ENCODE peak calls at places on chromosomes 12 and 14, in four cellular contexts. E is HFF-Myc; A is stimulated activated CD8-positive, alpha-beta memory T cell treated with anti-CD3 and anti-CD28 coated beads, Interleukin-12 subunit alpha, Interleukin-12 subunit beta, amount 100 ng/mL, for 4 hours; P is COR-L47. J is an unnamed sample.

GRCh38 chr12:57837779-57838562 is 8.6 kb downstream of the CTDSP2 start:
- DNase-seq in E (peak), A (no peak), P (no peak), J (no peak)

GRCh38 chr12:24415934-24416333 is 466.5 kb upstream of the SOX5 start:
- DNase-seq in E (no peak), A (no peak), P (no peak), J (no peak)

GRCh38 chr12:115229517-115229916 is 545.5 kb upstream of the TBX3 start:
- DNase-seq in E (no peak), A (no peak), P (no peak), J (no peak)

GRCh38 chr12:75260316-75260715 is 50.7 kb upstream of the KCNC2 start:
- DNase-seq in E (no peak), A (no peak), P (no peak), J (no peak)

GRCh38 chr12:85835417-85835809 is 796 bp downstream of the RASSF9 start:
- DNase-seq in E (no peak), A (no peak), P (no peak), J (no peak)

GRCh38 chr12:71947645-71948105 is 9.0 kb downstream of the TPH2 start:
- DNase-seq in E (no peak), A (no peak), P (peak), J (no peak)

GRCh38 chr12:66190519-66191406 is 1.7 kb downstream of the IRAK3 start:
- DNase-seq in E (peak), A (no peak), P (no peak), J (no peak)

GRCh38 chr14:103623883-103624482 is 5.0 kb upstream of the KLC1 start:
- DNase-seq in E (no peak), A (no peak), P (no peak), J (no peak)

GRCh38 chr14:33914676-33915516 is 36.0 kb downstream of the EGLN3 start:
- DNase-seq in E (peak), A (no peak), P (no peak), J (no peak)

GRCh38 chr14:52778702-52779101 is 12.7 kb downstream of the GNPNAT1 start:
- DNase-seq in E (no peak), A (no peak), P (no peak), J (no peak)

GRCh38 chr12:2338381-2338780 is 285.6 kb downstream of the CACNA1C start:
- DNase-seq in E (no peak), A (no peak), P (no peak), J (no peak)

GRCh38 chr12:48080821-48081220 is 25.1 kb downstream of the SENP1 start:
- DNase-seq in E (no peak), A (no peak), P (no peak), J (no peak)

GRCh38 chr14:75144944-75145343 is 18.1 kb upstream of the NEK9 start:
- DNase-seq in E (no peak), A (no peak), P (no peak), J (no peak)

GRCh38 chr14:102914474-102915291 is 7.8 kb upstream of the AMN start:
- DNase-seq in E (no peak), A (no peak), P (no peak), J (no peak)

GRCh38 chr14:35366048-35366428 is 38.5 kb downstream of the NFKBIA start:
- DNase-seq in E (no peak), A (no peak), P (no peak), J (no peak)

GRCh38 chr12:119036878-119037493 is 55.6 kb downstream of the SRRM4 start:
- DNase-seq in E (no peak), A (no peak), P (peak), J (no peak)

GRCh38 chr12:93943766-93944165 is 204.6 kb upstream of the PLXNC1 start:
- DNase-seq in E (no peak), A (no peak), P (no peak), J (no peak)

GRCh38 chr14:94738786-94739185 is 31.1 kb downstream of the GSC start:
- DNase-seq in E (no peak), A (no peak), P (no peak), J (no peak)

GRCh38 chr12:109752117-109753053 is 38.8 kb downstream of the FAM222A start:
- DNase-seq in E (no peak), A (no peak), P (no peak), J (no peak)

GRCh38 chr14:83184531-83184930 is 1650.9 kb upstream of the SEL1L start:
- DNase-seq in E (no peak), A (no peak), P (no peak), J (no peak)

GRCh38 chr12:132321321-132322118 is 7.9 kb downstream of the GALNT9 start:
- DNase-seq in E (no peak), A (no peak), P (no peak), J (no peak)

GRCh38 chr12:121512561-121512960 is 68.3 kb downstream of the KDM2B start:
- DNase-seq in E (no peak), A (no peak), P (no peak), J (no peak)

GRCh38 chr12:112875608-112876007 is 31.2 kb upstream of the OAS1 start:
- DNase-seq in E (no peak), A (no peak), P (no peak), J (no peak)

GRCh38 chr12:122449317-122449716 is 26.8 kb upstream of the CLIP1 start:
- DNase-seq in E (peak), A (no peak), P (no peak), J (no peak)

GRCh38 chr12:75437564-75437963 is 43.0 kb upstream of the GLIPR1 start:
- DNase-seq in E (no peak), A (no peak), P (no peak), J (no peak)

GRCh38 chr12:77202457-77203060 is 137.2 kb upstream of the E2F7 start:
- DNase-seq in E (no peak), A (no peak), P (no peak), J (no peak)

GRCh38 chr14:73753043-73753886 is 39.1 kb upstream of the PNMA1 start:
- DNase-seq in E (no peak), A (no peak), P (no peak), J (no peak)

GRCh38 chr12:46556105-46556559 is 183.6 kb upstream of the SLC38A2 start:
- DNase-seq in E (peak), A (no peak), P (no peak), J (no peak)

GRCh38 chr14:63563370-63564026 is 20.3 kb upstream of the PPP2R5E start:
- DNase-seq in E (no peak), A (no peak), P (no peak), J (no peak)

GRCh38 chr12:42504049-42504448 is 85.5 kb downstream of the PRICKLE1 start:
- DNase-seq in E (no peak), A (no peak), P (no peak), J (no peak)

GRCh38 chr12:6943719-6944380 is at the start of the genes C12orf57 and RNU7-1:
- DNase-seq in E (peak), A (peak), P (peak), J (peak)

GRCh38 chr14:61607570-61608244 is 87.6 kb upstream of the HIF1A start:
- DNase-seq in E (no peak), A (no peak), P (peak), J (no peak)

GRCh38 chr14:91119556-91120311 is 5.9 kb downstream of the DGLUCY start:
- DNase-seq in E (no peak), A (no peak), P (no peak), J (no peak)

GRCh38 chr12:31279525-31279924 is 46.4 kb downstream of the SINHCAF start:
- DNase-seq in E (no peak), A (no peak), P (no peak), J (no peak)

GRCh38 chr12:76065917-76066316 is 18.6 kb downstream of the NAP1L1 start:
- DNase-seq in E (no peak), A (no peak), P (no peak), J (no peak)

GRCh38 chr12:88334271-88334670 is 192.2 kb downstream of the TMTC3 start:
- DNase-seq in E (no peak), A (no peak), P (peak), J (no peak)

GRCh38 chr14:100733152-100733850 is 6.6 kb downstream of the DLK1 start:
- DNase-seq in E (no peak), A (no peak), P (no peak), J (no peak)